ENCODE peak calls at places on chromosomes 6 and 20, in four cellular contexts. F, K, T and W are unnamed samples.

GRCh38 chr6:80316655-80317332 is 210.3 kb downstream of the BCKDHB start:
- DNase-seq in F (no peak), K (no peak), T (no peak), W (no peak)

GRCh38 chr6:170298688-170299087 is 7.8 kb upstream of the DLL1 start:
- DNase-seq in F (no peak), K (no peak), T (no peak), W (no peak)

GRCh38 chr6:36735110-36735971 is 37.7 kb downstream of the RAB44 start:
- DNase-seq in F (peak; percentile 63), K (no peak), T (peak; percentile 89), W (no peak)

GRCh38 chr20:15317546-15318242 is 980.3 kb upstream of the FLRT3 start:
- DNase-seq in F (no peak), K (no peak), T (no peak), W (no peak)

GRCh38 chr6:113719056-113719455 is 138.1 kb upstream of the MARCKS start:
- DNase-seq in F (no peak), K (no peak), T (no peak), W (no peak)

GRCh38 chr6:152484806-152485205 is 152.4 kb downstream of the SYNE1 start:
- DNase-seq in F (no peak), K (no peak), T (no peak), W (no peak)

GRCh38 chr6:76771076-76771634 is 692.1 kb downstream of the HTR1B start:
- DNase-seq in F (no peak), K (no peak), T (peak; percentile 38), W (no peak)

GRCh38 chr6:169722362-169723199 is 1.7 kb downstream of the PHF10 start:
- DNase-seq in F (no peak), K (peak; percentile 5), T (peak; percentile 36), W (peak; percentile 47)

GRCh38 chr20:15703171-15703911 is 869.9 kb downstream of the KIF16B start:
- DNase-seq in F (no peak), K (no peak), T (no peak), W (no peak)

GRCh38 chr20:16378712-16379111 is 194.5 kb downstream of the KIF16B start:
- DNase-seq in F (no peak), K (no peak), T (no peak), W (no peak)

GRCh38 chr20:36493801-36494114 is 47.6 kb upstream of the MYL9 start:
- DNase-seq in F (no peak), K (no peak), T (peak; percentile 66), W (no peak)

GRCh38 chr6:83592770-83593394 is 80.5 kb downstream of the PRSS35 start:
- DNase-seq in F (peak; percentile 27), K (no peak), T (no peak), W (no peak)

GRCh38 chr6:134466751-134467525 is 149.0 kb upstream of the SGK1 start:
- DNase-seq in F (no peak), K (no peak), T (no peak), W (no peak)

GRCh38 chr6:129215916-129216525 is 333.1 kb downstream of the LAMA2 start:
- DNase-seq in F (no peak), K (no peak), T (no peak), W (no peak)

GRCh38 chr6:6793388-6794250 is 205.1 kb downstream of the LY86 start:
- DNase-seq in F (peak; percentile 28), K (no peak), T (no peak), W (no peak)

GRCh38 chr6:22025468-22026159 is 271.2 kb downstream of the PRL start:
- DNase-seq in F (peak; percentile 5), K (no peak), T (peak; percentile 16), W (peak; percentile 97)

GRCh38 chr6:124132256-124132655 is 328.6 kb downstream of the NKAIN2 start:
- DNase-seq in F (no peak), K (no peak), T (no peak), W (no peak)

GRCh38 chr6:167855825-167856425 is 29.2 kb downstream of the AFDN start:
- DNase-seq in F (no peak), K (no peak), T (no peak), W (peak; percentile 88)

GRCh38 chr6:152091201-152091600 is 283.7 kb downstream of the ESR1 start:
- DNase-seq in F (no peak), K (no peak), T (no peak), W (no peak)

GRCh38 chr6:154705471-154706113 is 27.6 kb upstream of the SCAF8 start:
- DNase-seq in F (peak; percentile 17), K (no peak), T (no peak), W (no peak)

GRCh38 chr6:45445749-45446454 is 68.2 kb upstream of the SUPT3H start:
- DNase-seq in F (no peak), K (no peak), T (peak; percentile 68), W (peak; percentile 92)

GRCh38 chr6:47195251-47195650 is 114.5 kb downstream of the TNFRSF21 start:
- DNase-seq in F (no peak), K (no peak), T (peak; percentile 54), W (no peak)

GRCh38 chr20:44407402-44408184 is 52.1 kb downstream of the HNF4A start:
- DNase-seq in F (no peak), K (no peak), T (no peak), W (peak; percentile 58)

GRCh38 chr20:23246682-23247664 is 103.6 kb upstream of the NXT1 start:
- DNase-seq in F (no peak), K (no peak), T (peak; percentile 67), W (peak; percentile 28)

GRCh38 chr6:165117806-165118205 is 191.6 kb downstream of the C6orf118 start:
- DNase-seq in F (no peak), K (no peak), T (no peak), W (no peak)

GRCh38 chr6:39339557-39340555 is 17.4 kb upstream of the KCNK16 start:
- DNase-seq in F (no peak), K (no peak), T (no peak), W (no peak)

GRCh38 chr6:55758156-55758942 is 117.0 kb downstream of the BMP5 start:
- DNase-seq in F (no peak), K (no peak), T (no peak), W (peak; percentile 50)

GRCh38 chr6:137414599-137414998 is 79.6 kb downstream of the OLIG3 start:
- DNase-seq in F (no peak), K (no peak), T (no peak), W (no peak)

GRCh38 chr6:39760246-39760952 is 31.8 kb upstream of the DAAM2 start:
- DNase-seq in F (no peak), K (no peak), T (no peak), W (no peak)

GRCh38 chr6:125871365-125871764 is 80.6 kb downstream of the NCOA7 start:
- DNase-seq in F (no peak), K (no peak), T (no peak), W (no peak)

GRCh38 chr20:53750827-53751393 is 157.3 kb upstream of the ZNF217 start:
- DNase-seq in F (peak; percentile 50), K (no peak), T (no peak), W (no peak)

GRCh38 chr6:13413466-13413862 is 73.9 kb downstream of the GFOD1 start:
- DNase-seq in F (no peak), K (no peak), T (no peak), W (no peak)

GRCh38 chr6:13853871-13854270 is 39.5 kb upstream of the MCUR1 start:
- DNase-seq in F (no peak), K (no peak), T (no peak), W (no peak)

GRCh38 chr6:38495922-38496635 is 143.7 kb downstream of the BTBD9 start:
- DNase-seq in F (peak; percentile 21), K (no peak), T (no peak), W (no peak)

GRCh38 chr6:25257686-25258348 is 21.4 kb upstream of the CARMIL1 start:
- DNase-seq in F (no peak), K (no peak), T (no peak), W (no peak)

GRCh38 chr20:31630187-31630790 is 7.4 kb upstream of the COX4I2 start:
- DNase-seq in F (no peak), K (no peak), T (no peak), W (no peak)

GRCh38 chr6:11493979-11494378 is 43.6 kb upstream of the TMEM170B start:
- DNase-seq in F (no peak), K (no peak), T (no peak), W (no peak)

GRCh38 chr6:118128755-118129154 is 221.7 kb downstream of the SLC35F1 start:
- DNase-seq in F (no peak), K (no peak), T (no peak), W (no peak)

GRCh38 chr20:17961600-17961965 is 7.0 kb downstream of the SNX5 start:
- DNase-seq in F (no peak), K (no peak), T (no peak), W (no peak)
- H3K4me1 ChIP-seq in F (peaks cover 87% of the 10 kb centered on the region), K (peaks cover 48% of the 10 kb centered on the region), T (peaks cover 73% of the 10 kb centered on the region), W (peaks cover 71% of the 10 kb centered on the region)

DNA sequence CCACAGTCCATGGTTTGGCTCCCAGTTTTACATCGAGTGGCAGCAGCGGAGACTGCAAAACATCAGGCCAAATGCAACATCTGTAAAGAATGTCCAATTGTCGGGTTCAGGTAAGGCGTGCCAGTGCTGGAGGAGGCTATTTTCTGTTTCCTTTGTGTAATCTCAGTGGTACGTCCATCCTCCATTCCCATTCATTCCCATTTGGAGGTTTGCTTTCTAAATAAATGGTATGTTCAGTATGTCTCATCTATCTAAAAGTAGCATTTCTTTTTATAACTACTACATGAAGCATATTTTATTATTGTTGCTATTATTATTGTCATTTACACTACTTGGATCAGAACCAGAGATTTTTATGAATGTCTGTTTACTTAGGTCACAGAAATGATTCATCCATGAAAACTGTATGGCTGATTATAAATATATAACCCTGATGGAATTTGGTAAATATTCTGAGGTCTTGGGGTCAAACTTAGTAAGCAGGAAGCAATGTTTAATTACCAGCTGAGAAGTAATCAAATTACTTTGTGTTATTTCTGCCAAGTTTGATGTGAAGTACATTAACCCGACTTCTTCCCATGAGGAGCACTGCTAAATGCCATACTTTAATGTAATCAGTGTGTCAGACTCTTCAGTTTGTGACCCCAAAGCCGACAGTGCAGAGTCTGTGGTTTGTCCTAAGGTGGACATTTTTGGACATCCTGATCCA is 512.9 kb downstream of the UTRN start:
- DNase-seq in F (no peak), K (no peak), T (no peak), W (no peak)
- H3K27ac ChIP-seq in F (no peak overlapping the region), K (no peak overlapping the region), T (no peak overlapping the region), W (peak overlapping the region; percentile 22)

GRCh38 chr20:24305366-24305765 is 164.1 kb upstream of the SYNDIG1 start:
- DNase-seq in F (no peak), K (no peak), T (no peak), W (no peak)
- H3K4me3 ChIP-seq in F (no peak overlapping the region), K (no peak overlapping the region), T (no peak overlapping the region), W (no peak overlapping the region)

GRCh38 chr6:53830356-53830755 is 35.6 kb downstream of the LRRC1 start:
- DNase-seq in F (no peak), K (no peak), T (no peak), W (no peak)
- H3K4me1 ChIP-seq in F (no peaks in the 10 kb centered on the region), K (no peaks in the 10 kb centered on the region), T (peaks cover 11% of the 10 kb centered on the region), W (peaks cover 26% of the 10 kb centered on the region)

DNA sequence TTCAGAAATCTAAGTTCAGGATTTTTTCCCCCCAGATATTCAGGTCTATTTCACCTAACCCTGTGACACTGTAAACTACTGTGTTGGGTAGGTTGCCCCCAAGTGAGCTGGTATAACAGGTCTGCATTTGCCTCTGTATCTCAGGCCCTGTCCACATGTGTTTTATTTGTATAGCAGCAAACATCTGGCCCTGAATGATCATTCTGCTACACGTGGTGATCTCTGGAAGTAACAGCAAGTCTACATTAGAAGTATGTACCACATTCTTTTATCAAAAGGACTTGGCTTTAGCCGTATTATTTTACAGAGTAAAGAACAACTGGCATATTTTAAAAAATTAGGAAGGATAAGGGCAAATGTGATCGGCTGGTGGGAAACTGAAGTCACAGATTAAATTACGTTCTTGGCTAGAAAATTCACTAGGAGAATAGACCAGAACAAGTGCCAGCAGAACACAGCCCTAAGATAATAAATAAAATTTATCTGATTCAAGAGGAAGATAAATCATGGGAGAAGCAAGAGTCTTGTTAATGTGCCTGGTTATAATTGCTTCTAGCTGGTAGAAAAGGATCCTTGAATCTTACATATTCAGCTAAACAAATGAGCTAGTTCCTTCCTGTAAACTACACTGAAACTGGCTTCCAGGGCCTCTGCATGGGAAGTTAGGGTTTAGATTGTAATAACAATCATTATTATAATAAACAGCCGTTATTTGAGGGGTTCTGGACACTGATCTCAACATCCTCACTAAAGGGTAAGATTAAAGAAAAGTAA is 192.1 kb downstream of the SAMD5 start:
- DNase-seq in F (no peak), K (no peak), T (no peak), W (no peak)
- H3K27ac ChIP-seq in F (no peak overlapping the region), K (no peak overlapping the region), T (no peak overlapping the region), W (no peak overlapping the region)